ENCODE peak calls at places on chromosomes 13 and 19, in eight cellular contexts. One of them, this sample, is unnamed. For H3K4me1, the result is how much of the 10 kb centered on the place peaks cover.

GRCh38 chr13:33235078-33235477 is 50.5 kb downstream of the STARD13 start:
- DNase-seq in K562: no peak
- DNase-seq in H9: no peak
- DNase-seq in PC-3: peak
- DNase-seq in H1: no peak
- DNase-seq in DND-41: no peak
- DNase-seq in trophoblast cell: no peak
- DNase-seq in mesendoderm: no peak
- DNase-seq in this sample: no peak

GRCh38 chr13:52454459-52454824 is 836 bp upstream of the CKAP2 start:
- DNase-seq in K562: no peak
- DNase-seq in H9: peak
- DNase-seq in PC-3: peak
- DNase-seq in H1: no peak
- DNase-seq in DND-41: peak
- DNase-seq in trophoblast cell: no peak
- DNase-seq in mesendoderm: peak
- DNase-seq in this sample: peak

GRCh38 chr13:94640676-94641075 is 39.0 kb downstream of the GPR180 start:
- DNase-seq in K562: no peak
- DNase-seq in H9: no peak
- DNase-seq in PC-3: peak
- DNase-seq in H1: no peak
- DNase-seq in DND-41: no peak
- DNase-seq in trophoblast cell: no peak
- DNase-seq in mesendoderm: no peak
- DNase-seq in this sample: no peak

GRCh38 chr19:41871573-41872383 is 5.3 kb upstream of the CD79A start:
- DNase-seq in K562: no peak
- DNase-seq in H9: no peak
- DNase-seq in PC-3: no peak
- DNase-seq in H1: no peak
- DNase-seq in DND-41: peak
- DNase-seq in trophoblast cell: no peak
- DNase-seq in mesendoderm: peak
- DNase-seq in this sample: peak

GRCh38 chr19:48737360-48737998 is 2.9 kb downstream of the RASIP1 start:
- DNase-seq in K562: peak
- DNase-seq in H9: peak
- DNase-seq in PC-3: no peak
- DNase-seq in H1: no peak
- DNase-seq in DND-41: no peak
- DNase-seq in trophoblast cell: no peak
- DNase-seq in mesendoderm: peak
- DNase-seq in this sample: peak

GRCh38 chr19:49335784-49336481 is 727 bp downstream of the CD37 start:
- DNase-seq in K562: no peak
- DNase-seq in H9: no peak
- DNase-seq in PC-3: no peak
- DNase-seq in H1: no peak
- DNase-seq in DND-41: no peak
- DNase-seq in trophoblast cell: no peak
- DNase-seq in mesendoderm: no peak
- DNase-seq in this sample: peak

GRCh38 chr13:31209172-31209818 is 9.5 kb downstream of the B3GLCT start:
- DNase-seq in K562: no peak
- DNase-seq in H9: peak
- DNase-seq in PC-3: no peak
- DNase-seq in H1: no peak
- DNase-seq in DND-41: no peak
- DNase-seq in trophoblast cell: no peak
- DNase-seq in mesendoderm: peak
- DNase-seq in this sample: peak

GRCh38 chr13:32811297-32811800 is 204.9 kb upstream of the KL start:
- DNase-seq in K562: no peak
- DNase-seq in H9: no peak
- DNase-seq in PC-3: peak
- DNase-seq in H1: no peak
- DNase-seq in DND-41: no peak
- DNase-seq in trophoblast cell: no peak
- DNase-seq in mesendoderm: no peak
- DNase-seq in this sample: no peak

GRCh38 chr13:43357435-43358065 is 334.2 kb downstream of the DNAJC15 start:
- DNase-seq in K562: no peak
- DNase-seq in H9: no peak
- DNase-seq in PC-3: no peak
- DNase-seq in H1: no peak
- DNase-seq in DND-41: no peak
- DNase-seq in trophoblast cell: no peak
- DNase-seq in mesendoderm: no peak
- DNase-seq in this sample: no peak

GRCh38 chr19:41699968-41700323 is 8.5 kb upstream of the CEACAM5 start:
- DNase-seq in K562: no peak
- DNase-seq in H9: peak
- DNase-seq in PC-3: no peak
- DNase-seq in H1: no peak
- DNase-seq in DND-41: no peak
- DNase-seq in trophoblast cell: no peak
- DNase-seq in mesendoderm: no peak
- DNase-seq in this sample: peak

GRCh38 chr13:53121131-53121773 is 92.6 kb downstream of the OLFM4 start:
- DNase-seq in K562: no peak
- DNase-seq in H9: no peak
- DNase-seq in PC-3: no peak
- DNase-seq in H1: no peak
- DNase-seq in DND-41: no peak
- DNase-seq in trophoblast cell: no peak
- DNase-seq in mesendoderm: peak
- DNase-seq in this sample: no peak

GRCh38 chr13:27280009-27280646 is 9.5 kb downstream of the RASL11A start:
- DNase-seq in K562: no peak
- DNase-seq in H9: peak
- DNase-seq in PC-3: peak
- DNase-seq in H1: no peak
- DNase-seq in DND-41: no peak
- DNase-seq in trophoblast cell: no peak
- DNase-seq in mesendoderm: no peak
- DNase-seq in this sample: no peak

GRCh38 chr13:24605923-24606372 is 74.3 kb upstream of the ATP12A start:
- DNase-seq in K562: no peak
- DNase-seq in H9: no peak
- DNase-seq in PC-3: peak
- DNase-seq in H1: no peak
- DNase-seq in DND-41: peak
- DNase-seq in trophoblast cell: peak
- DNase-seq in mesendoderm: peak
- DNase-seq in this sample: peak

GRCh38 chr13:39676315-39676876 is 20.9 kb downstream of the COG6 start:
- DNase-seq in K562: no peak
- DNase-seq in H9: no peak
- DNase-seq in PC-3: peak
- DNase-seq in H1: no peak
- DNase-seq in DND-41: no peak
- DNase-seq in trophoblast cell: peak
- DNase-seq in mesendoderm: peak
- DNase-seq in this sample: no peak

GRCh38 chr19:8311461-8312260 is 3.5 kb upstream of the CD320 start:
- DNase-seq in K562: no peak
- DNase-seq in H9: no peak
- DNase-seq in PC-3: peak
- DNase-seq in H1: no peak
- DNase-seq in DND-41: no peak
- DNase-seq in trophoblast cell: peak
- DNase-seq in mesendoderm: no peak
- DNase-seq in this sample: no peak

GRCh38 chr19:48415395-48415794 is 21.9 kb downstream of the GRIN2D start:
- DNase-seq in K562: peak
- DNase-seq in H9: peak
- DNase-seq in PC-3: peak
- DNase-seq in H1: peak
- DNase-seq in DND-41: peak
- DNase-seq in trophoblast cell: peak
- DNase-seq in mesendoderm: peak
- DNase-seq in this sample: peak

GRCh38 chr19:41434450-41434849 is 5.3 kb downstream of the DMAC2 start:
- DNase-seq in K562: no peak
- DNase-seq in H9: no peak
- DNase-seq in PC-3: no peak
- DNase-seq in H1: no peak
- DNase-seq in DND-41: no peak
- DNase-seq in trophoblast cell: no peak
- DNase-seq in mesendoderm: no peak
- DNase-seq in this sample: no peak

GRCh38 chr13:20193142-20193923 is 595 bp upstream of the GJB2 start:
- DNase-seq in K562: no peak
- DNase-seq in H9: no peak
- DNase-seq in PC-3: peak
- DNase-seq in H1: no peak
- DNase-seq in DND-41: no peak
- DNase-seq in trophoblast cell: no peak
- DNase-seq in mesendoderm: no peak
- DNase-seq in this sample: peak

DNA sequence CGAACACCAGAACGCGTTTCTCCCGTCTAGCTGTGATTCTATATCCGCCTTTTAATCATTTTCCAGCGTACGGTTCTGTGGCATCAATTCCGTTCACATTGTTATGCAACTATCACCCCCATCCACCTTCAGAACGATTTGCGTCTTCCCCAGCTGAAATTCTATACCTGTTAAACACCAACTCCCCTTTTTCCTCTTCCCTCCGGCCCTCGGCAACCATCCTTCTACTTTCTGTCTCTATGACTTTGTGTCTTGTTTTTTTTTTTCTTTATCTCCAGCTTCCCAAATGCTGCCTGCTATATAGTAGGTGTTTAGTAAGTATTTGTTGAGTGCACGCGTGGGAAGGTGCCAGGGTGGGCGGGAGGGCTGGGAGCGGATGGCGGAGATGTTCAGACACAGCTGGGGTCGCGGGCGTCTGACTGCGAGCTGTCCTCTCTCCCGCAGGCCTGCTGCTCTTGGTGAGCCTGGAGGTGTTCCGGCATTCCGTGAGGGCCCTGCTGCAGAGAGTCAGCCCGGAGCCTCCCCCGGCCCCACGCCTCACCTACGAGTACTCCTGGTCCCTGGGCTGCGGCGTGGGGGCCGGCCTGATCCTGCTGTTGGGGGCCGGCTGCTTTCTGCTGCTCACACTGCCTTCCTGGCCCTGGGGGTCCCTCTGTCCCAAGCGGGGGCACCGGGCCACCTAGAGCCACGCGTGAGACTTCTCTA is 20.2 kb downstream of the CACNG6 start:
- DNase-seq in K562: no peak
- DNase-seq in H9: peak
- DNase-seq in PC-3: no peak
- DNase-seq in H1: no peak
- DNase-seq in DND-41: no peak
- DNase-seq in trophoblast cell: no peak
- DNase-seq in mesendoderm: peak
- DNase-seq in this sample: peak
- H3K9ac ChIP-seq in K562: no peak
- H3K9ac ChIP-seq in H9: no peak
- H3K9ac ChIP-seq in PC-3: no peak
- H3K9ac ChIP-seq in H1: no peak
- H3K9ac ChIP-seq in DND-41: no peak
- H3K9ac ChIP-seq in trophoblast cell: no peak
- H3K9ac ChIP-seq in mesendoderm: no peak
- H3K9ac ChIP-seq in this sample: no peak

GRCh38 chr19:16904599-16904998 is 15.8 kb downstream of the F2RL3 start:
- DNase-seq in K562: no peak
- DNase-seq in H9: no peak
- DNase-seq in PC-3: no peak
- DNase-seq in H1: no peak
- DNase-seq in DND-41: no peak
- DNase-seq in trophoblast cell: no peak
- DNase-seq in mesendoderm: no peak
- DNase-seq in this sample: no peak
- H3K4me1 ChIP-seq in K562: under half
- H3K4me1 ChIP-seq in H9: under half
- H3K4me1 ChIP-seq in PC-3: under half
- H3K4me1 ChIP-seq in H1: under half
- H3K4me1 ChIP-seq in DND-41: under half
- H3K4me1 ChIP-seq in trophoblast cell: under half
- H3K4me1 ChIP-seq in mesendoderm: under half
- H3K4me1 ChIP-seq in this sample: under half

DNA sequence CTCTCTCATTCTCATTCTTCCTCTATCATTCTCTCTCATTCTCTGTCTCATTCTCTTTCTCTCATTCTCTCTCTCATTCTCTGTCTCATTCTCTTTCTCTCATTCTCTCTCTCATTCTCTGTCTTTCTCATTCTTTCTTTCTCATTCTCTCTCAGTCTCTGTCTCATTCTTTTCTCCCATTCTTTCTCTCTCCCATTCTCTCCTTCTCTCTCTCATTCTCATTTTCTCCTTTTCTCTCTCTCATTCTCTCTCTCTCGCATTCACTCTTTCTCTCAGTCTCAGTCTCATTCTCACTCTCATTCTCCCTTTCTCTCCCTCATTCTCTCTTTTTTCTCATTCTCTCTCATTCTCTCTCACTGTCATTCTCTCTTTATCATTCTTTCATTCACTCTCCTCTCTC is 152.0 kb upstream of the UQCRFS1 start:
- DNase-seq in K562: no peak
- DNase-seq in H9: no peak
- DNase-seq in PC-3: no peak
- DNase-seq in H1: no peak
- DNase-seq in DND-41: no peak
- DNase-seq in trophoblast cell: no peak
- DNase-seq in mesendoderm: no peak
- DNase-seq in this sample: no peak
- H3K9ac ChIP-seq in K562: no peak
- H3K9ac ChIP-seq in H9: no peak
- H3K9ac ChIP-seq in PC-3: no peak
- H3K9ac ChIP-seq in H1: no peak
- H3K9ac ChIP-seq in DND-41: no peak
- H3K9ac ChIP-seq in trophoblast cell: no peak
- H3K9ac ChIP-seq in mesendoderm: no peak
- H3K9ac ChIP-seq in this sample: no peak

GRCh38 chr13:97141564-97142005 is 80.5 kb upstream of the MBNL2 start:
- DNase-seq in K562: peak
- DNase-seq in H9: peak
- DNase-seq in PC-3: peak
- DNase-seq in H1: peak
- DNase-seq in DND-41: no peak
- DNase-seq in trophoblast cell: peak
- DNase-seq in mesendoderm: peak
- DNase-seq in this sample: peak

GRCh38 chr13:97142452-97142851 is 79.7 kb upstream of the MBNL2 start:
- DNase-seq in K562: peak
- DNase-seq in H9: peak
- DNase-seq in PC-3: no peak
- DNase-seq in H1: no peak
- DNase-seq in DND-41: no peak
- DNase-seq in trophoblast cell: peak
- DNase-seq in mesendoderm: peak
- DNase-seq in this sample: peak

GRCh38 chr13:97140611-97141010 is 81.5 kb upstream of the MBNL2 start:
- DNase-seq in K562: no peak
- DNase-seq in H9: no peak
- DNase-seq in PC-3: no peak
- DNase-seq in H1: no peak
- DNase-seq in DND-41: no peak
- DNase-seq in trophoblast cell: no peak
- DNase-seq in mesendoderm: no peak
- DNase-seq in this sample: no peak

GRCh38 chr13:97136418-97136817 is 85.7 kb upstream of the MBNL2 start:
- DNase-seq in K562: no peak
- DNase-seq in H9: no peak
- DNase-seq in PC-3: no peak
- DNase-seq in H1: no peak
- DNase-seq in DND-41: no peak
- DNase-seq in trophoblast cell: no peak
- DNase-seq in mesendoderm: no peak
- DNase-seq in this sample: no peak

GRCh38 chr13:97139704-97140103 is 82.4 kb upstream of the MBNL2 start:
- DNase-seq in K562: no peak
- DNase-seq in H9: no peak
- DNase-seq in PC-3: no peak
- DNase-seq in H1: no peak
- DNase-seq in DND-41: no peak
- DNase-seq in trophoblast cell: no peak
- DNase-seq in mesendoderm: peak
- DNase-seq in this sample: peak
- H3K4me1 ChIP-seq in K562: under half
- H3K4me1 ChIP-seq in H9: under half
- H3K4me1 ChIP-seq in PC-3: under half
- H3K4me1 ChIP-seq in H1: under half
- H3K4me1 ChIP-seq in DND-41: under half
- H3K4me1 ChIP-seq in trophoblast cell: under half
- H3K4me1 ChIP-seq in mesendoderm: under half
- H3K4me1 ChIP-seq in this sample: under half